ENCODE peak calls at places on chromosomes 1 and 21, in six cellular contexts. L, Y, D, G, Z and T are unnamed samples.

GRCh38 chr1:196136396-196136795 is 471.8 kb downstream of the KCNT2 start:
- DNase-seq in L (no peak), Y (no peak), D (no peak), G (no peak), Z (no peak), T (no peak)

GRCh38 chr1:182765416-182765815 is 24.2 kb upstream of the NPL start:
- DNase-seq in L (no peak), Y (no peak), D (no peak), G (no peak), Z (no peak), T (no peak)

GRCh38 chr1:216119600-216119999 is 303.6 kb downstream of the USH2A start:
- DNase-seq in L (peak), Y (no peak), D (no peak), G (no peak), Z (peak), T (no peak)

GRCh38 chr1:207414606-207415108 is 39.5 kb upstream of the CR2 start:
- DNase-seq in L (no peak), Y (no peak), D (no peak), G (no peak), Z (peak), T (no peak)

GRCh38 chr21:42777757-42778344 is 101.5 kb downstream of the WDR4 start:
- DNase-seq in L (no peak), Y (no peak), D (no peak), G (peak), Z (no peak), T (no peak)

GRCh38 chr1:101302831-101303511 is 66.2 kb downstream of the S1PR1 start:
- DNase-seq in L (no peak), Y (no peak), D (no peak), G (no peak), Z (no peak), T (no peak)

GRCh38 chr1:81808760-81809159 is 8.0 kb downstream of the ADGRL2 start:
- DNase-seq in L (peak), Y (no peak), D (no peak), G (no peak), Z (no peak), T (no peak)

GRCh38 chr1:8777867-8778266 is 39.6 kb downstream of the RERE start:
- DNase-seq in L (no peak), Y (no peak), D (no peak), G (no peak), Z (no peak), T (no peak)

GRCh38 chr1:26582836-26583460 is 53.4 kb downstream of the RPS6KA1 start:
- DNase-seq in L (no peak), Y (no peak), D (no peak), G (no peak), Z (no peak), T (no peak)

GRCh38 chr1:168373869-168374268 is 93.2 kb downstream of the TBX19 start:
- DNase-seq in L (no peak), Y (peak), D (no peak), G (no peak), Z (no peak), T (no peak)

GRCh38 chr21:38798481-38798882 is 7.2 kb upstream of the ETS2 start:
- DNase-seq in L (no peak), Y (no peak), D (peak), G (no peak), Z (no peak), T (no peak)

GRCh38 chr1:70503358-70503757 is 92.3 kb downstream of the CTH start:
- DNase-seq in L (no peak), Y (no peak), D (no peak), G (no peak), Z (no peak), T (peak)

GRCh38 chr1:22344851-22345560 is 106.6 kb upstream of the ZBTB40 start:
- DNase-seq in L (no peak), Y (no peak), D (no peak), G (no peak), Z (no peak), T (no peak)

GRCh38 chr1:37865348-37866119 is 6.1 kb upstream of the MTF1 start:
- DNase-seq in L (no peak), Y (no peak), D (no peak), G (no peak), Z (no peak), T (no peak)

GRCh38 chr1:65398083-65398482 is 22.4 kb upstream of the LEPR start:
- DNase-seq in L (no peak), Y (no peak), D (no peak), G (no peak), Z (no peak), T (no peak)